ENCODE peak calls at places on chromosomes 3 and 15, in nine cellular contexts. One of them, this sample, is unnamed.

GRCh38 chr3:110296885-110297284 is 774.7 kb upstream of the NECTIN3 start:
- DNase-seq in NCI-H1092 treated with DMSO at 0.1 percent for 48 hours: no peak
- DNase-seq in G401: no peak
- DNase-seq in A549: no peak
- DNase-seq in heart left ventricle: no peak
- DNase-seq in effector CD4-positive, alpha-beta T cell: no peak
- DNase-seq in stimulated activated CD4-positive, alpha-beta T cell treated with anti-CD3 and anti-CD28 coated beads, Interleukin-1b, Interleukin-23, amount 100 ng/mL, for 4 hours: no peak
- DNase-seq in HTR-8/SVneo: no peak
- DNase-seq in cardiac muscle cell: no peak
- DNase-seq in this sample: no peak

GRCh38 chr3:193852901-193853300 is 259.9 kb downstream of the OPA1 start:
- DNase-seq in cardiac muscle cell: no peak
- DNase-seq in heart left ventricle: no peak
- DNase-seq in A549: no peak
- DNase-seq in G401: no peak
- DNase-seq in effector CD4-positive, alpha-beta T cell: no peak
- DNase-seq in NCI-H1092 treated with DMSO at 0.1 percent for 48 hours: no peak
- DNase-seq in stimulated activated CD4-positive, alpha-beta T cell treated with anti-CD3 and anti-CD28 coated beads, Interleukin-1b, Interleukin-23, amount 100 ng/mL, for 4 hours: no peak
- DNase-seq in HTR-8/SVneo: no peak
- DNase-seq in this sample: no peak

GRCh38 chr3:24450142-24450932 is 44.3 kb downstream of the THRB start:
- DNase-seq in NCI-H1092 treated with DMSO at 0.1 percent for 48 hours: no peak
- DNase-seq in heart left ventricle: no peak
- DNase-seq in A549: no peak
- DNase-seq in cardiac muscle cell: no peak
- DNase-seq in effector CD4-positive, alpha-beta T cell: no peak
- DNase-seq in G401: no peak
- DNase-seq in stimulated activated CD4-positive, alpha-beta T cell treated with anti-CD3 and anti-CD28 coated beads, Interleukin-1b, Interleukin-23, amount 100 ng/mL, for 4 hours: no peak
- DNase-seq in HTR-8/SVneo: no peak
- DNase-seq in this sample: no peak

GRCh38 chr3:188567478-188568195 is 413.7 kb downstream of the LPP start:
- DNase-seq in cardiac muscle cell: no peak
- DNase-seq in HTR-8/SVneo: peak; percentile 3
- DNase-seq in A549: no peak
- DNase-seq in stimulated activated CD4-positive, alpha-beta T cell treated with anti-CD3 and anti-CD28 coated beads, Interleukin-1b, Interleukin-23, amount 100 ng/mL, for 4 hours: no peak
- DNase-seq in NCI-H1092 treated with DMSO at 0.1 percent for 48 hours: no peak
- DNase-seq in heart left ventricle: no peak
- DNase-seq in effector CD4-positive, alpha-beta T cell: no peak
- DNase-seq in G401: no peak
- DNase-seq in this sample: no peak

GRCh38 chr15:33322091-33322490 is 11.3 kb downstream of the RYR3 start:
- DNase-seq in HTR-8/SVneo: no peak
- DNase-seq in heart left ventricle: no peak
- DNase-seq in NCI-H1092 treated with DMSO at 0.1 percent for 48 hours: no peak
- DNase-seq in effector CD4-positive, alpha-beta T cell: no peak
- DNase-seq in cardiac muscle cell: no peak
- DNase-seq in G401: no peak
- DNase-seq in stimulated activated CD4-positive, alpha-beta T cell treated with anti-CD3 and anti-CD28 coated beads, Interleukin-1b, Interleukin-23, amount 100 ng/mL, for 4 hours: no peak
- DNase-seq in A549: no peak
- DNase-seq in this sample: no peak

GRCh38 chr3:30890907-30891306 is 3.6 kb downstream of the GADL1 start:
- DNase-seq in NCI-H1092 treated with DMSO at 0.1 percent for 48 hours: no peak
- DNase-seq in cardiac muscle cell: no peak
- DNase-seq in A549: no peak
- DNase-seq in HTR-8/SVneo: no peak
- DNase-seq in G401: no peak
- DNase-seq in stimulated activated CD4-positive, alpha-beta T cell treated with anti-CD3 and anti-CD28 coated beads, Interleukin-1b, Interleukin-23, amount 100 ng/mL, for 4 hours: no peak
- DNase-seq in heart left ventricle: no peak
- DNase-seq in effector CD4-positive, alpha-beta T cell: no peak
- DNase-seq in this sample: no peak

GRCh38 chr3:54099381-54099780 is 23.0 kb upstream of the CACNA2D3 start:
- DNase-seq in heart left ventricle: peak; percentile 35
- DNase-seq in effector CD4-positive, alpha-beta T cell: no peak
- DNase-seq in cardiac muscle cell: no peak
- DNase-seq in A549: no peak
- DNase-seq in stimulated activated CD4-positive, alpha-beta T cell treated with anti-CD3 and anti-CD28 coated beads, Interleukin-1b, Interleukin-23, amount 100 ng/mL, for 4 hours: no peak
- DNase-seq in G401: no peak
- DNase-seq in NCI-H1092 treated with DMSO at 0.1 percent for 48 hours: no peak
- DNase-seq in HTR-8/SVneo: no peak
- DNase-seq in this sample: no peak

GRCh38 chr15:98774756-98775497 is 126.6 kb downstream of the IGF1R start:
- DNase-seq in A549: no peak
- DNase-seq in stimulated activated CD4-positive, alpha-beta T cell treated with anti-CD3 and anti-CD28 coated beads, Interleukin-1b, Interleukin-23, amount 100 ng/mL, for 4 hours: no peak
- DNase-seq in G401: no peak
- DNase-seq in cardiac muscle cell: no peak
- DNase-seq in effector CD4-positive, alpha-beta T cell: no peak
- DNase-seq in heart left ventricle: no peak
- DNase-seq in NCI-H1092 treated with DMSO at 0.1 percent for 48 hours: no peak
- DNase-seq in HTR-8/SVneo: no peak
- DNase-seq in this sample: no peak